ENCODE peak calls at places on chromosome 21, in eight cellular contexts. T is epithelial cell of esophagus, L is mucosa of descending colon, E is lung, J is GM06990, Z is choroid plexus epithelial cell, X is Peyer's patch, C is skeletal muscle cell. H is an unnamed sample.

GRCh38 chr21:45954271-45954670 is 27.3 kb upstream of the COL6A1 start:
- DNase-seq in L (no peak), X (no peak), J (no peak), E (no peak), Z (peak; percentile 43), T (no peak), C (no peak), H (no peak)

GRCh38 chr21:18041012-18041411 is 203.6 kb upstream of the CHODL start:
- DNase-seq in T (peak; percentile 2), L (peak; percentile 9), C (no peak), E (no peak), J (no peak), X (no peak), Z (peak; percentile 63), H (no peak)

GRCh38 chr21:31967334-31967733 is 94.5 kb downstream of the HUNK start:
- DNase-seq in L (no peak), T (no peak), E (no peak), X (no peak), C (no peak), J (no peak), Z (no peak), H (no peak)

GRCh38 chr21:31911138-31911907 is 38.5 kb downstream of the HUNK start:
- DNase-seq in C (no peak), T (peak; percentile 35), J (no peak), E (no peak), Z (no peak), L (no peak), X (no peak), H (no peak)

GRCh38 chr21:46603228-46603627 is 1.7 kb downstream of the S100B start:
- DNase-seq in X (no peak), Z (no peak), E (no peak), L (no peak), C (no peak), J (no peak), T (peak; percentile 11), H (no peak)

GRCh38 chr21:34204481-34205439 is 131.4 kb downstream of the MRPS6 start:
- DNase-seq in T (no peak), L (no peak), X (no peak), E (no peak), J (no peak), C (no peak), Z (peak; percentile 43), H (no peak)

GRCh38 chr21:29238967-29239289 is 59.8 kb upstream of the BACH1 start:
- DNase-seq in C (no peak), L (peak; percentile 35), X (no peak), E (no peak), Z (peak; percentile 95), T (no peak), J (no peak), H (no peak)

GRCh38 chr21:30646904-30647303 is 4.2 kb downstream of the KRTAP20-3 start:
- DNase-seq in C (no peak), L (no peak), X (no peak), E (no peak), Z (no peak), T (no peak), J (no peak), H (no peak)

GRCh38 chr21:33080776-33081175 is 10.8 kb downstream of the OLIG1 start:
- DNase-seq in X (no peak), J (no peak), Z (no peak), C (no peak), T (no peak), E (no peak), L (no peak), H (no peak)

GRCh38 chr21:25562660-25563059 is 44.6 kb downstream of the MRPL39 start:
- DNase-seq in L (no peak), Z (no peak), T (no peak), J (no peak), C (no peak), E (no peak), X (no peak), H (no peak)
- H3K4me3 ChIP-seq in L (no peak overlapping the region), Z (peak overlapping the region; percentile 70), T (peak overlapping the region; percentile 48), J (peak overlapping the region; percentile 92), C (peak overlapping the region; percentile 73), E (no peak overlapping the region), X (peak overlapping the region; percentile 64), H (peak overlapping the region; percentile 34)

DNA sequence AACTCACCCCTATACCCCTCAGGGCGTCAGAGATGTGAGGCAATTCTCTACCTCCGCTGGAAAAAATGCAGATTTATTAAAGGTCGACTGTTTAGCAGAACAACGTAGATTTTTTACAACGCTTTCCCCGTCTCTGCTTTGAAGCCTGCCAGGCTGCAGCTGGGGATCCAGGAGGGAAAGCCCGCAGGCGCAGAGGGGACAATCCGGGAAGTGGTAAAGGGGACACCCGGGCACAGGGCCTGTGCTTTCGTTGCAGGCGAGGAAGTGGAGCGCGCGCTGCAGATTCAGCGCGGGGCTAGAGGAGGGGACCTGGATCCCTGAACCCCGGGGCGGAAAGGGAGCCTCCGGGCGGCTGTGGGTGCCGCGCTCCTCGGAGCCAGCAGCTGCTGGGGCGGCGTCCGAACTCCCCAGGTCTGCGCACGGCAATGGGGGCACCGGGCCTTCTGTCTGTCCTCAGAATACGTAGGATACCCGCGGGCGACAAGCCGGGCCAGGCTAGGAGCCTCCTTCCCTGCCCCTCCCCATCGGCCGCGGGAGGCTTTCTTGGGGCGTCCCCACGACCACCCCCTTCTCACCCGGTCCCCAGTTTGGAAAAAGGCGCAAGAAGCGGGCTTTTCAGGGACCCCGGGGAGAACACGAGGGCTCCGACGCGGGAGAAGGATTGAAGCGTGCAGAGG is 5.5 kb downstream of the SIM2 start:
- DNase-seq in C (no peak), Z (no peak), L (no peak), X (peak; percentile 25), J (no peak), E (no peak), T (no peak), H (no peak)
- H3K4me3 ChIP-seq in C (peak overlapping the region; percentile 27), Z (no peak overlapping the region), L (no peak overlapping the region), X (no peak overlapping the region), J (no peak overlapping the region), E (no peak overlapping the region), T (no peak overlapping the region), H (no peak overlapping the region)

DNA sequence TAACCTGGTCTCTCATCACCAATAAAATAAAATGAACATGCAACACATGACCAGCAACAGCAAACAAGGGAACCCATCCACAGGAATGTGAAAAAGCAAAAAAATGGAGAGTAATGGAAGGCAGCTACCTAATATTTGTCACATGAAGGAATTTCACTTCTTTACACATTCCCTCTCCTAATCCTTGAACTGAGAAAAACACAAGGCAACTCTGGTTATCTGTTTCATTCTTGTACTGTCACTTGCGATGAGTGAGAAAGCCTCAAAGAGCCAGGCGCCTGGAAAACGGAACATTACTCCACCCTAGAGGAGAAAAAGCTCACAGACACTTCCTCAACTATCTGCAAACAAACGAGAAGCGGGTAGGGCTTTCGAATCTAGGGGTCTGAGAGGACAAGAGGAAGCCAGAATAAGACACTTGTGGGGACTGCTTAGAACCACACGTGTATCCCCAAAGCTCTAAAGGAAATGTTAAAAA is 13.8 kb downstream of the HSF2BP start:
- DNase-seq in C (peak; percentile 51), T (peak; percentile 85), X (peak; percentile 79), Z (peak; percentile 92), J (peak; percentile 22), L (peak; percentile 73), E (peak; percentile 54), H (peak; percentile 37)
- H3K4me3 ChIP-seq in C (no peak overlapping the region), T (no peak overlapping the region), X (no peak overlapping the region), Z (no peak overlapping the region), J (no peak overlapping the region), L (no peak overlapping the region), E (no peak overlapping the region), H (no peak overlapping the region)

GRCh38 chr21:36698160-36699025 is 522 bp upstream of the SIM2 start:
- DNase-seq in Z (no peak), J (no peak), E (no peak), L (no peak), X (no peak), T (no peak), C (no peak), H (no peak)

GRCh38 chr21:36700295-36700960 is 1.5 kb downstream of the SIM2 start:
- DNase-seq in C (no peak), Z (no peak), T (no peak), X (no peak), L (no peak), E (no peak), J (no peak), H (no peak)

GRCh38 chr21:36699026-36699545 is at the start of gene SIM2:
- DNase-seq in X (no peak), E (no peak), L (no peak), J (no peak), T (peak; percentile 68), C (no peak), Z (no peak), H (no peak)

GRCh38 chr21:36700961-36701911 is 2.3 kb downstream of the SIM2 start:
- DNase-seq in Z (no peak), J (no peak), L (no peak), T (no peak), E (no peak), X (no peak), C (no peak), H (peak; percentile 23)

GRCh38 chr21:36699546-36700294 is 805 bp downstream of the SIM2 start:
- DNase-seq in X (no peak), C (no peak), L (no peak), E (no peak), T (no peak), J (no peak), Z (no peak), H (no peak)
- H3K4me3 ChIP-seq in X (peak overlapping the region; percentile 47), C (peak overlapping the region; percentile 55), L (no peak overlapping the region), E (no peak overlapping the region), T (peak overlapping the region; percentile 23), J (no peak overlapping the region), Z (no peak overlapping the region), H (no peak overlapping the region)

DNA sequence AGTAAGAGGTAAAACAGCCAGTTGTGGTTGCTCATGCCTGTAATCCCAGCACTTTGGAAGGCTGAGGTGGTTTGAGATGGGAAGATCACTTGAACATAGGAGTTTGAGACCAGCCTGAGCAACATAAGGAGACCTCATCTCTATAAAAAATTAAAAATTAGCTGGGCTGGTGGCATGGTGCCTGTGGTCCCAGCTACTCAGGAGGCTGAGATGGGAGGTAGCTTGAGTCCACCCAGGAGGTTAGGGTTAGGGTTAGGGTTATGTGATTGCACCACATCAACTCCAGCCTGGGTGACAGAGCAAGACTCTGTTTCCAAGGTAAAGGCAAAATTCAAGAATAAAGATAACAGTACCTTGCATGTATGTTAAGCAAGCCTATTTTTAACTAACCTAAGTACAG is 3.5 kb downstream of the SAMSN1 start:
- DNase-seq in J (no peak), Z (no peak), E (no peak), X (no peak), T (no peak), L (no peak), C (no peak), H (no peak)
- H3K4me3 ChIP-seq in J (peak overlapping the region; percentile 74), Z (no peak overlapping the region), E (no peak overlapping the region), X (peak overlapping the region; percentile 15), T (no peak overlapping the region), L (no peak overlapping the region), C (no peak overlapping the region), H (peak overlapping the region; percentile 51)

H was measured in naive thymus-derived CD4-positive, alpha-beta T cell.